ENCODE peak calls at places on chromosome 5, in five cellular contexts. V is neural progenitor cell, O is body of pancreas, N is ovary, K is suprapubic skin. D is an unnamed sample.
A peak's percentile ranks its signal among the peaks of the same experiment; 100 is the strongest.

GRCh38 chr5:78008356-78008967 is 232.3 kb upstream of the TBCA start:
- DNase-seq in V (peak; percentile 68), O (no peak), N (no peak), K (no peak), D (peak; percentile 54)

GRCh38 chr5:176180781-176181180 is 57.4 kb upstream of the SIMC1 start:
- DNase-seq in V (no peak), O (no peak), N (peak; percentile 66), K (no peak), D (no peak)

GRCh38 chr5:115778417-115778816 is 38.0 kb downstream of the CDO1 start:
- DNase-seq in V (no peak), O (no peak), N (no peak), K (no peak), D (no peak)

GRCh38 chr5:178237431-178238312 is 5.1 kb upstream of the PHYKPL start:
- DNase-seq in V (no peak), O (no peak), N (no peak), K (no peak), D (no peak)

GRCh38 chr5:71955718-71956117 is 151.6 kb upstream of the MAP1B start:
- DNase-seq in V (no peak), O (peak; percentile 64), N (no peak), K (no peak), D (peak; percentile 44)

GRCh38 chr5:38167562-38167996 is 90.8 kb upstream of the EGFLAM start:
- DNase-seq in V (no peak), O (no peak), N (no peak), K (no peak), D (no peak)

GRCh38 chr5:72377920-72378635 is 57.9 kb downstream of the PTCD2 start:
- DNase-seq in V (peak; percentile 32), O (no peak), N (no peak), K (no peak), D (no peak)

GRCh38 chr5:24703934-24704333 is 59.2 kb upstream of the CDH10 start:
- DNase-seq in V (no peak), O (no peak), N (no peak), K (no peak), D (no peak)

GRCh38 chr5:73812962-73813588 is 187.1 kb downstream of the ARHGEF28 start:
- DNase-seq in V (no peak), O (peak; percentile 29), N (no peak), K (no peak), D (peak; percentile 24)

GRCh38 chr5:72123764-72124163 is 16.5 kb downstream of the MAP1B start:
- DNase-seq in V (no peak), O (no peak), N (no peak), K (no peak), D (no peak)

GRCh38 chr5:79938468-79938867 is 52.6 kb downstream of the MTX3 start:
- DNase-seq in V (no peak), O (no peak), N (no peak), K (no peak), D (no peak)

GRCh38 chr5:65152131-65152530 is 329.6 kb downstream of the ADAMTS6 start:
- DNase-seq in V (no peak), O (no peak), N (no peak), K (no peak), D (peak; percentile 36)

GRCh38 chr5:177552839-177553455 is 1.4 kb downstream of the FAM193B start:
- DNase-seq in V (peak; percentile 20), O (no peak), N (no peak), K (no peak), D (no peak)

GRCh38 chr5:109558364-109558763 is 131.4 kb upstream of the MAN2A1 start:
- DNase-seq in V (no peak), O (no peak), N (no peak), K (no peak), D (no peak)

GRCh38 chr5:141753971-141754713 is 72.1 kb upstream of the ARAP3 start:
- DNase-seq in V (peak; percentile 78), O (peak; percentile 27), N (no peak), K (no peak), D (peak; percentile 54)

GRCh38 chr5:144421411-144421810 is 250.7 kb downstream of the KCTD16 start:
- DNase-seq in V (no peak), O (peak; percentile 13), N (no peak), K (no peak), D (peak; percentile 13)

GRCh38 chr5:543755-544674 is 19.8 kb upstream of the SLC9A3 start:
- DNase-seq in V (no peak), O (peak; percentile 13), N (no peak), K (peak; percentile 76), D (no peak)

GRCh38 chr5:597871-598563 is 14.1 kb upstream of the CEP72 start:
- DNase-seq in V (no peak), O (no peak), N (no peak), K (no peak), D (no peak)

GRCh38 chr5:139390639-139391569 is 1.2 kb upstream of the MZB1 start:
- DNase-seq in V (no peak), O (no peak), N (no peak), K (peak; percentile 73), D (no peak)

GRCh38 chr5:109852371-109853160 is 162.8 kb downstream of the MAN2A1 start:
- DNase-seq in V (no peak), O (no peak), N (no peak), K (no peak), D (no peak)

GRCh38 chr5:3218096-3218495 is 377.5 kb upstream of the IRX1 start:
- DNase-seq in V (no peak), O (no peak), N (no peak), K (no peak), D (no peak)

GRCh38 chr5:107831612-107832395 is 161.1 kb upstream of the EFNA5 start:
- DNase-seq in V (no peak), O (no peak), N (no peak), K (no peak), D (peak; percentile 38)

GRCh38 chr5:135476615-135477493 is 24.7 kb upstream of the TIFAB start:
- DNase-seq in V (no peak), O (no peak), N (no peak), K (peak; percentile 45), D (no peak)

GRCh38 chr5:101915559-101915958 is 380.5 kb downstream of the SLCO4C1 start:
- DNase-seq in V (no peak), O (no peak), N (no peak), K (no peak), D (no peak)

GRCh38 chr5:170553218-170553617 is 49.4 kb downstream of the KCNIP1 start:
- DNase-seq in V (no peak), O (no peak), N (no peak), K (no peak), D (no peak)

GRCh38 chr5:139132515-139132914 is 65.7 kb downstream of the SIL1 start:
- DNase-seq in V (no peak), O (peak; percentile 52), N (no peak), K (no peak), D (no peak)

GRCh38 chr5:136984772-136985455 is 514.2 kb downstream of the SPOCK1 start:
- DNase-seq in V (peak; percentile 11), O (peak; percentile 16), N (no peak), K (no peak), D (no peak)

GRCh38 chr5:103256178-103256577 is 2.4 kb upstream of the MACIR start:
- DNase-seq in V (peak; percentile 24), O (peak; percentile 32), N (no peak), K (no peak), D (no peak)
- TF ChIP-seq CTCF in V (peak; percentile 35), O (no peak), N (no peak), K (no peak), D (peak; percentile 28)

DNA sequence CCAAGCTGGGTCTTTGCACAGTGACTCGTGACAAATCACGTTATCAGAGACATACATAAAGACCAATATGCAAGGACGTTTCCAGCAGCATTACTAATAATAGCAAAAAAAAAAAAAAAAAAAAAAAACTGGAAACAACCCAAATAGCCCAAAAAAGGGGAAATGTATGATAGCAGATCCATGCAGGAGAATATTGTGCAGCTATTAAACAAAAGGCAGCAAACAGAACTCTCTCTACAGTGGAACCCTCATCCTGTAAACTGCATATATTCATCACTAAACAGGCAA is 37.7 kb downstream of the C5orf15 start:
- DNase-seq in V (no peak), O (no peak), N (no peak), K (no peak), D (no peak)
- H3K4me1 ChIP-seq in V (no peaks in the 10 kb centered on the region), O (peaks cover 16% of the 10 kb centered on the region), N (peaks cover 2% of the 10 kb centered on the region), K (peaks cover 9% of the 10 kb centered on the region), D (peaks cover 14% of the 10 kb centered on the region)

GRCh38 chr5:9265391-9266287 is 280.2 kb downstream of the SEMA5A start:
- DNase-seq in V (peak; percentile 11), O (no peak), N (no peak), K (no peak), D (peak; percentile 53)
- TF ChIP-seq CTCF in V (no peak), O (no peak), N (no peak), K (no peak), D (no peak)

GRCh38 chr5:159091051-159091450 is 8.7 kb downstream of the EBF1 start:
- DNase-seq in V (no peak), O (no peak), N (no peak), K (no peak), D (no peak)

GRCh38 chr5:159092288-159092687 is 7.4 kb downstream of the EBF1 start:
- DNase-seq in V (no peak), O (no peak), N (no peak), K (no peak), D (no peak)

GRCh38 chr5:159089675-159090074 is 10.0 kb downstream of the EBF1 start:
- DNase-seq in V (no peak), O (no peak), N (no peak), K (no peak), D (no peak)

GRCh38 chr5:159094745-159095144 is 5.0 kb downstream of the EBF1 start:
- DNase-seq in V (peak; percentile 56), O (peak; percentile 63), N (peak; percentile 79), K (peak; percentile 91), D (peak; percentile 66)

DNA sequence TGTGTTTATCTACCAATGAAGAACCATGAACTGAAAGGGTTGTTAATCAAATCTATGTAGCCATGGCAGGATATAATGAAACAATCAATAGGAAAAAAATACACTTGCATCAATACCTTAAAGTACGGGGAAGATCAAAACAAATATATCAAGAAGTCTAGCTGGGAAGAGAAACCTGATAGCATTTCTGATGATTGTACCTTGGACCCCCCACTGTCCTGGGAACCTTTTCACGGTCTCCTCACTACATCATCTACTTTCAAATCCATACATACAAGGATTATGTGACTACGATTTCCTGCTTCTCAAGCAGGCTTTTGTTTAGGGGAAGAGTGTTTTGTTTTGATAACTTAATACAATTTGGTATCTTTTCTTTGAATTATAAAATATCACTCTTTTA is 8.1 kb downstream of the EBF1 start:
- DNase-seq in V (no peak), O (no peak), N (no peak), K (no peak), D (no peak)
- H3K4me1 ChIP-seq in V (peaks cover 23% of the 10 kb centered on the region), O (peaks cover 5% of the 10 kb centered on the region), N (peaks cover 8% of the 10 kb centered on the region), K (peaks cover 26% of the 10 kb centered on the region), D (peaks cover 4% of the 10 kb centered on the region)

GRCh38 chr5:167012281-167013034 is 1279.0 kb upstream of the WWC1 start:
- DNase-seq in V (no peak), O (no peak), N (no peak), K (no peak), D (no peak)
- TF ChIP-seq CTCF in V (no peak), O (no peak), N (no peak), K (no peak), D (no peak)

DNA sequence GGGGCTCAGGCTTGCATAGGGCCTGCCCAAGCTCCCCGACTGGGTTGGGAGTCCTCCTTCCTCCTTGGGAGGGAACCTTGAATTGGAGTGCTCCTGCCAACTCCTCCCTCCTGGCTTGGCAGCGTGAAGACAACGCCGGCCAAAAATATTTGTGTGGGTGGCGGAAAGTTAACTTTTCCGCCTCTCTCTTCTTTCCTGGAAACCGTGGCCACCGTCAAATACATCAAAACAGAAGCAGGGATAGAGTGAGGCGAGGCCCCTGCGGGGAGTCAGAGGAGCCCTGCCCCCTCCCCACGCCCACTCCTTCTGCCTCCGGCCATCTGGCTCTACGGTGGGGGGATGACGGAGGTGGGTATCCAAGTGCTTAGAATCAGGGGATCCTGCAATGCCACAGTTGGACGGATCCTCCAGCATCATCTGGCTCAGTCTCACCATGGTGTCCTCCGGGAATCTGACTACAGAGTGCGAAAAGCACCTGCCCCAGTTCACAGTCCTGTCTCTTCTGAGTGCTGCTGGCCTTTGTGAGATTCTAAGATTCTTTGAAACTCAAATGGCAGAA is 25.2 kb upstream of the SYNPO start:
- DNase-seq in V (no peak), O (peak; percentile 59), N (peak; percentile 74), K (no peak), D (no peak)
- H3K4me1 ChIP-seq in V (peaks cover 4% of the 10 kb centered on the region), O (peaks cover 89% of the 10 kb centered on the region), N (peaks cover 55% of the 10 kb centered on the region), K (peaks cover 66% of the 10 kb centered on the region), D (peaks cover 65% of the 10 kb centered on the region)

D was measured in hepatocyte.